ENCODE peak calls at places on chromosome 7, in six cellular contexts. R is Panc1; H is tibial artery; K is spleen; T is CD8-positive, alpha-beta memory T cell; L is dorsolateral prefrontal cortex. G is an unnamed sample.

GRCh38 chr7:130349911-130350782 is 5.5 kb downstream of the CPA5 start:
- DNase-seq in H (no peak), T (no peak), L (no peak), R (no peak), K (no peak), G (no peak)

GRCh38 chr7:4606776-4607175 is 75.3 kb upstream of the FOXK1 start:
- DNase-seq in R (no peak), T (no peak), L (no peak), H (no peak), K (peak), G (peak)

GRCh38 chr7:135843214-135843613 is 94.6 kb upstream of the FAM180A start:
- DNase-seq in H (no peak), L (no peak), K (no peak), T (no peak), R (no peak), G (no peak)

GRCh38 chr7:55977831-55978230 is 13.4 kb downstream of the NIPSNAP2 start:
- DNase-seq in H (no peak), R (no peak), T (no peak), L (no peak), K (no peak), G (no peak)

GRCh38 chr7:1368682-1369571 is 90.3 kb downstream of the MICALL2 start:
- DNase-seq in R (no peak), L (no peak), H (no peak), K (no peak), T (peak), G (no peak)

GRCh38 chr7:28682136-28682535 is 269.8 kb downstream of the CREB5 start:
- DNase-seq in H (no peak), R (no peak), T (no peak), K (no peak), L (no peak), G (no peak)

GRCh38 chr7:2084331-2084730 is 148.4 kb downstream of the MAD1L1 start:
- DNase-seq in T (no peak), L (no peak), K (no peak), R (no peak), H (no peak), G (no peak)

GRCh38 chr7:117203205-117203604 is 119.7 kb downstream of the WNT2 start:
- DNase-seq in T (no peak), K (no peak), L (no peak), H (no peak), R (no peak), G (no peak)

GRCh38 chr7:6600093-6600492 is 10.3 kb downstream of the INTS15 start:
- DNase-seq in H (no peak), K (no peak), R (no peak), T (no peak), L (no peak), G (no peak)

GRCh38 chr7:155356323-155357105 is 58.8 kb downstream of the INSIG1 start:
- DNase-seq in T (no peak), R (no peak), H (peak), K (peak), L (no peak), G (no peak)

GRCh38 chr7:141221007-141221612 is 147.2 kb downstream of the TMEM178B start:
- DNase-seq in K (no peak), R (no peak), T (no peak), L (no peak), H (no peak), G (no peak)

GRCh38 chr7:157411580-157411979 is 74.8 kb downstream of the DNAJB6 start:
- DNase-seq in L (no peak), K (peak), H (no peak), R (no peak), T (peak), G (no peak)

GRCh38 chr7:123624527-123625183 is 23.0 kb downstream of the ASB15 start:
- DNase-seq in T (peak), K (peak), H (no peak), L (no peak), R (peak), G (no peak)

GRCh38 chr7:125256446-125256845 is 326.8 kb upstream of the POT1 start:
- DNase-seq in T (no peak), L (no peak), K (no peak), H (no peak), R (no peak), G (no peak)

GRCh38 chr7:132030883-132031282 is 474.5 kb upstream of the PODXL start:
- DNase-seq in T (no peak), K (no peak), H (no peak), R (no peak), L (no peak), G (no peak)

GRCh38 chr7:131190581-131190980 is 137.1 kb upstream of the MKLN1 start:
- DNase-seq in T (no peak), L (no peak), K (no peak), H (no peak), R (no peak), G (no peak)

GRCh38 chr7:22387583-22387982 is 30.6 kb upstream of the RAPGEF5 start:
- DNase-seq in R (no peak), T (no peak), K (no peak), H (peak), L (peak), G (peak)

GRCh38 chr7:71746004-71746403 is 614.1 kb downstream of the GALNT17 start:
- DNase-seq in R (no peak), L (no peak), K (no peak), T (no peak), H (no peak), G (no peak)

GRCh38 chr7:72405389-72405788 is 6.7 kb downstream of the CALN1 start:
- DNase-seq in K (no peak), H (no peak), R (no peak), T (no peak), L (peak), G (peak)

GRCh38 chr7:38411404-38411803 is 138.0 kb upstream of the TARP start:
- DNase-seq in K (no peak), R (no peak), H (no peak), L (no peak), T (no peak), G (no peak)

GRCh38 chr7:135923700-135924261 is 53.4 kb downstream of the MTPN start:
- DNase-seq in T (no peak), K (no peak), L (no peak), R (peak), H (no peak), G (no peak)

GRCh38 chr7:5452937-5453540 is 29.4 kb upstream of the TNRC18 start:
- DNase-seq in K (no peak), H (peak), T (no peak), R (no peak), L (no peak), G (no peak)

GRCh38 chr7:380226-380550 is 90.2 kb downstream of the FOXL3 start:
- DNase-seq in T (no peak), H (peak), L (no peak), K (no peak), R (no peak), G (no peak)

GRCh38 chr7:134804351-134804750 is 24.9 kb downstream of the CALD1 start:
- DNase-seq in L (no peak), K (no peak), R (no peak), H (no peak), T (no peak), G (no peak)

GRCh38 chr7:134798155-134798554 is 18.7 kb downstream of the CALD1 start:
- DNase-seq in K (no peak), L (no peak), T (no peak), R (no peak), H (no peak), G (no peak)

GRCh38 chr7:134795231-134795630 is 15.8 kb downstream of the CALD1 start:
- DNase-seq in K (no peak), R (no peak), H (no peak), L (no peak), T (no peak), G (no peak)

GRCh38 chr7:134802762-134803161 is 23.3 kb downstream of the CALD1 start:
- DNase-seq in R (no peak), H (no peak), T (no peak), L (no peak), K (no peak), G (no peak)

GRCh38 chr7:134799387-134799786 is 20.0 kb downstream of the CALD1 start:
- DNase-seq in K (no peak), R (no peak), H (no peak), T (no peak), L (no peak), G (no peak)
- H3K27ac ChIP-seq in K (no peak), R (no peak), H (peak), T (no peak), L (no peak), G (no peak)

GRCh38 chr7:66078067-66078466 is 2.4 kb downstream of the ASL start:
- DNase-seq in L (no peak), T (no peak), R (no peak), K (peak), H (no peak), G (no peak)

GRCh38 chr7:66076459-66077329 is 1.1 kb downstream of the ASL start:
- DNase-seq in R (no peak), T (no peak), L (no peak), K (peak), H (no peak), G (no peak)

GRCh38 chr7:66070222-66070621 is 5.4 kb upstream of the ASL start:
- DNase-seq in H (no peak), T (no peak), K (no peak), R (no peak), L (no peak), G (no peak)

GRCh38 chr7:66075590-66076458 is at the start of gene ASL:
- DNase-seq in H (peak), R (no peak), T (peak), K (peak), L (peak), G (peak)
- H3K27ac ChIP-seq in H (peak), R (peak), T (peak), K (peak), L (peak), G (peak)

GRCh38 chr7:17168399-17168798 is 130.1 kb upstream of the AHR start:
- DNase-seq in L (no peak), T (no peak), K (no peak), H (no peak), R (no peak), G (no peak)
- H3K27ac ChIP-seq in L (no peak), T (no peak), K (no peak), H (no peak), R (no peak), G (no peak)

DNA sequence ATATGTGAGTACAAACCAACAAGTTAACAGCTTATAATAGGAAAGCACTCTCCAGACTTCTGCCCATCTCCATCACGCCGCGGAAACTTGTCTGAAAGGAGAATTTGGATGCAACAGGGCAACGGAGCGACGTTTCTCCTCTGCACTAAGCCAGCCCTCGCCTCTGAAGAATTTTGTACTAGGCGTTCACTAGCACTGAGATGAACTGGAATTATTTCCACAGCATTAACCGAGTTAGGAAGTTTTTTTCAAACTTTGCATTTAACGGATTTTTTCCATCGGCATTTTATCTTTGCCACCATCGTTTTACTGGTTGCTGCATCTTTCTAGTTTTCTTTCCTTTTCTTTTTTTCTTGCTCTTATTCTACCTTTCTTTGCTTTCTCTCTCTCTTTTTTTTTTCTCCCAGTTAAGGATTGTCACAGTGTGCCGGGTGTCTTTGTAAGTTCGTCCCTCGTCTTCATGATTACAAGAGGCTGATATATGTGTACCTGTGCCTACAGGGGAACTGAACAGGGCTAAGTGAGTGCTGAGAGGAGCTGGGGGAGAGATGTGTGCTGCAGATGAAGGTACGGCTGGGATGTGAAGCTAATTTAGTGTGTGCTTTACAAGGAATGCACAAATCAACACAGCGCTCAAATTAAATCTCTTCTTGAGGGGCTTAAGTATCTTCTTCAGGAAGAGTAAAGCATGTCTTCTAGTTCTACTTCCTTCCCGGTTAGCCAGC is 295.8 kb upstream of the NFE2L3 start:
- DNase-seq in T (no peak), L (no peak), K (no peak), H (peak), R (no peak), G (no peak)
- H3K27ac ChIP-seq in T (peak), L (no peak), K (no peak), H (peak), R (peak), G (peak)

DNA sequence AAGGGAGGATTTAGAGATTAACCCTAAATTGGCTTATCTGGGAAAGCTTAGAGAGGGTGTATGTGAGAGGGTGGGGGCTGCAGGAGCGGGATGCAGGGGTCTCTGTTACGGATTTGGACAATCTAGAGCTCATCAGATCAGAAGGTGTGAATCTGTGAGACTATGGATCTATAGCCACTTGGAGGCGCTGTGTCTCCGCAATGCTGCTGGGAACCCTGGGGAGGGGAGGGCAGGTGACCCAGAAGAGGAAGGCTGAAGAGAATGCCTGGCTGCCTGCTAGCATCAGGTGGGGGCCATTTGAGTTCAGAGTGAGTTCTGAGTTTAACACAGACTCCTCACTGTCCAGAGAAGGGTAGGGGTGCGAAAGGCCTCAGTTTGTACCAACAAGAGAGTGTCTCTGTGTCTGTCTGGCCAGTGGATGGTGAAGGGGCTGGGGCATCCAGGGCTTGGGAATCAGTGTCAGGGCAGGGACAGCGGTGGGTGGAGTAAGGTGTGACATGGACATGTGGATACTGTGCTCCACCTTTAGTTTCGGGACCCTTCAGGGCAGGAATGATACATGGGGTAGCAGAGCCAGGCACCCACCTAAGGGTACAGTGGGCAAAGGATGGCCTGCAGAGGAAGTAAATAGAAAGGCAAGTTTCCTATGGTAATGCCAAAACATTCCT is 187.3 kb upstream of the PRSS58 start:
- DNase-seq in K (no peak), R (no peak), H (no peak), T (no peak), L (no peak), G (no peak)
- H3K27ac ChIP-seq in K (no peak), R (no peak), H (no peak), T (no peak), L (no peak), G (no peak)

GRCh38 chr7:100079024-100079560 is 2.4 kb downstream of the ZNF3 start:
- DNase-seq in R (no peak), K (no peak), L (peak), H (no peak), T (no peak), G (peak)
- H3K27ac ChIP-seq in R (peak), K (no peak), L (peak), H (no peak), T (no peak), G (peak)

DNA sequence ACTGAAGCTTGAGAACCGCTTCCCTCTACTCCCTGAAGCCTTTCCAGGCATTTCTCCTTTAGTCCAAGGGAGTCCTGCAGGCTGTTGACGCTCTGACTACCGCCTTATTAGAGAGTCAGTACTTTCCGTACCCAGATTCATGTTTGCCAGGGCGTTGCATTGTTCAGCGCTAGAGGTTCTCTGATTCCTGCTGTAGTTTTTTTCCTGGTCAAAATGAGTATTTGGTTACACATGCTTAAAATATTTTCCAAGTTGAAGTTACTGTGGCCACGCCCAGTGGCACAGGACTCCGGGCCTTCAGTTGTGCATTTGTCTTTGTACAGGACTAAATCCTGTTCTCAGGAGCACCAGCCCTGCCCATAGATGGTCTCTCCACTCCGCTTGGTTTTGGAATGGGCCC is 7.9 kb downstream of the MTURN start:
- DNase-seq in L (no peak), H (peak), R (no peak), K (no peak), T (no peak), G (no peak)
- H3K27ac ChIP-seq in L (peak), H (peak), R (no peak), K (no peak), T (no peak), G (peak)

GRCh38 chr7:47470567-47471357 is 111.1 kb downstream of the TNS3 start:
- DNase-seq in T (no peak), R (no peak), K (no peak), L (no peak), H (no peak), G (no peak)

GRCh38 chr7:47471831-47472230 is 110.1 kb downstream of the TNS3 start:
- DNase-seq in T (no peak), H (no peak), R (no peak), K (no peak), L (no peak), G (no peak)

GRCh38 chr7:47473499-47474210 is 108.3 kb downstream of the TNS3 start:
- DNase-seq in H (peak), T (no peak), L (no peak), R (no peak), K (no peak), G (no peak)

GRCh38 chr7:47472444-47473157 is 109.3 kb downstream of the TNS3 start:
- DNase-seq in K (no peak), H (no peak), R (no peak), L (no peak), T (no peak), G (no peak)

GRCh38 chr7:47471358-47471703 is 110.6 kb downstream of the TNS3 start:
- DNase-seq in K (no peak), H (no peak), L (no peak), R (no peak), T (no peak), G (no peak)
- H3K27ac ChIP-seq in K (peak), H (no peak), L (no peak), R (peak), T (no peak), G (no peak)

G was measured in caudate nucleus.